ENCODE peak calls at places on chromosomes 16 and 17, in four cellular contexts. S is NCI-H1105 treated with DMSO at 0.1 percent for 48 hours, L is SHP77, R is adipocyte. T is an unnamed sample.

GRCh38 chr16:30096862-30097563 is 1.0 kb upstream of the YPEL3 start:
- DNase-seq in S (no peak), L (no peak), R (no peak), T (no peak)

GRCh38 chr17:14813649-14814048 is 451.5 kb downstream of the PMP22 start:
- DNase-seq in S (peak; percentile 1), L (peak; percentile 24), R (no peak), T (peak; percentile 73)

GRCh38 chr17:20059728-20060188 is 50.6 kb downstream of the SPECC1 start:
- DNase-seq in S (no peak), L (peak; percentile 60), R (peak; percentile 11), T (no peak)

GRCh38 chr16:10305912-10306311 is 79.9 kb upstream of the ATF7IP2 start:
- DNase-seq in S (no peak), L (no peak), R (no peak), T (no peak)

GRCh38 chr16:74748710-74749073 is 25.9 kb downstream of the FA2H start:
- DNase-seq in S (no peak), L (no peak), R (no peak), T (no peak)

GRCh38 chr17:63041722-63042121 is 75.7 kb downstream of the TANC2 start:
- DNase-seq in S (peak; percentile 88), L (no peak), R (no peak), T (no peak)

GRCh38 chr16:84730406-84731106 is 30.8 kb downstream of the USP10 start:
- DNase-seq in S (no peak), L (peak; percentile 82), R (peak; percentile 93), T (peak; percentile 68)

GRCh38 chr16:1771072-1771863 is at the start of gene NME3:
- DNase-seq in S (peak; percentile 24), L (peak; percentile 17), R (peak; percentile 84), T (peak; percentile 90)

T was measured in upper lobe of right lung.